ENCODE peak calls at places on chromosomes 13 and 19, in five cellular contexts. A is upper lobe of left lung, O is body of pancreas, X is type B pancreatic cell, D is GM20000. V is an unnamed sample.

GRCh38 chr13:113267642-113268405 is 29.2 kb upstream of the LAMP1 start:
- DNase-seq in A (no peak), O (no peak), X (no peak), D (no peak), V (no peak)

GRCh38 chr19:34707661-34708060 is 26.4 kb upstream of the ZNF181 start:
- DNase-seq in A (no peak), O (peak), X (no peak), D (no peak), V (no peak)

GRCh38 chr19:50979758-50980157 is 4.0 kb downstream of the KLK7 start:
- DNase-seq in A (no peak), O (no peak), X (no peak), D (no peak), V (no peak)

GRCh38 chr13:79659161-79659560 is 178.2 kb downstream of the NDFIP2 start:
- DNase-seq in A (no peak), O (no peak), X (no peak), D (no peak), V (no peak)

GRCh38 chr13:43360911-43361605 is 337.7 kb downstream of the DNAJC15 start:
- DNase-seq in A (no peak), O (no peak), X (no peak), D (no peak), V (no peak)

GRCh38 chr13:103656329-103656728 is 590.1 kb upstream of the SLC10A2 start:
- DNase-seq in A (no peak), O (no peak), X (no peak), D (no peak), V (no peak)

GRCh38 chr19:55117063-55117635 is 288 bp downstream of the PPP1R12C start:
- DNase-seq in A (peak), O (no peak), X (no peak), D (no peak), V (no peak)

GRCh38 chr19:35033067-35034004 is 3.1 kb downstream of the SCN1B start:
- DNase-seq in A (no peak), O (no peak), X (no peak), D (no peak), V (no peak)

GRCh38 chr19:41408256-41408655 is 10.6 kb downstream of the BCKDHA start:
- DNase-seq in A (peak), O (no peak), X (no peak), D (no peak), V (no peak)
- TF ChIP-seq CTCF in A (no peak), O (no peak), X (no peak), D (no peak), V (no peak)

DNA sequence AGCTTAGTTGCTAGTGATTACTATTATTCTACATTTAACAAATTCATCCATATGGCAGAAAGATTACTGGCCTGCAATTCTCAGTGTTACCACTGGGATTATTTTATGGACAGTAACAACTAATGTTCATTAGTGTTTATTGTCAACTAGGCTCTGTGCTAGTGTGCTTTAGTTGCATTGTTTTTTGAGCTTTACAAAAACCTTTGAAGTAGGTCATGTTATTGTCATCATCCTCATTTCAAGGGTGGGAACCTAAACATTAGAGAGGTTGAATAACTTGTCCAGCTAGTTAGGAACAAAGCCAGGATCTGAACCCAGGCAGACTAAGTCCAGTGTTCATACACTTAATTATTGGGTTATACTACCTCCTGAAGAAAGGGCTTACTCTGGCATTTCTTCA is 27.8 kb upstream of the TDRD3 start:
- DNase-seq in A (no peak), O (no peak), X (no peak), D (no peak), V (no peak)
- TF ChIP-seq CTCF in A (peak), O (no peak), X (peak), D (no peak), V (peak)

GRCh38 chr13:107788464-107789165 is 426.7 kb downstream of the LIG4 start:
- DNase-seq in A (no peak), O (no peak), X (no peak), D (no peak), V (no peak)

GRCh38 chr13:107790360-107790759 is 425.0 kb downstream of the LIG4 start:
- DNase-seq in A (no peak), O (no peak), X (no peak), D (no peak), V (no peak)
- TF ChIP-seq CTCF in A (no peak), O (no peak), X (no peak), D (no peak), V (no peak)

DNA sequence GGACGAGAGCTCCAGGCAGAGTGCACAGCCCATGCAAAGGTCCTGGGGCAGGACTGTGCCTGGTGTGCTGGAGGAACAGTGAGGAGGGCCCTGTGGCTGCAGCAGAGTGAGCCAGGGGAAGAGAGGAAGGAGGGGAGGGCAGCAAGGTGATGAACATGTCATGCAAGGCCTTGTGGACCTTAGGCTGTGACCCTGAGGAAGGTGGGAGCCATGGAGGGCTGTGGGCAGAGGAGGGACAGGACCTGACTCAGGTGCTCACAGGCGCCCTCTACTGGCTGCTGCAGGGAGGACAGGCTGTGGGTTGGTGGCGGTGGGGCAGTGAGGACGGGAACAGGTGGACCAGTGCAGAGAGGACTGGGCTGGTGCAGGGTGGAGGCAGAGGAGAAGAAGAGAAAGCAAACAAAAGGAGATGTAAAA is 170.3 kb downstream of the PTPRS start:
- DNase-seq in A (peak), O (no peak), X (no peak), D (no peak), V (peak)
- TF ChIP-seq CTCF in A (peak), O (no peak), X (peak), D (peak), V (peak)

GRCh38 chr13:27869436-27870090 is 50.2 kb upstream of the PDX1 start:
- DNase-seq in A (no peak), O (no peak), X (no peak), D (no peak), V (no peak)

DNA sequence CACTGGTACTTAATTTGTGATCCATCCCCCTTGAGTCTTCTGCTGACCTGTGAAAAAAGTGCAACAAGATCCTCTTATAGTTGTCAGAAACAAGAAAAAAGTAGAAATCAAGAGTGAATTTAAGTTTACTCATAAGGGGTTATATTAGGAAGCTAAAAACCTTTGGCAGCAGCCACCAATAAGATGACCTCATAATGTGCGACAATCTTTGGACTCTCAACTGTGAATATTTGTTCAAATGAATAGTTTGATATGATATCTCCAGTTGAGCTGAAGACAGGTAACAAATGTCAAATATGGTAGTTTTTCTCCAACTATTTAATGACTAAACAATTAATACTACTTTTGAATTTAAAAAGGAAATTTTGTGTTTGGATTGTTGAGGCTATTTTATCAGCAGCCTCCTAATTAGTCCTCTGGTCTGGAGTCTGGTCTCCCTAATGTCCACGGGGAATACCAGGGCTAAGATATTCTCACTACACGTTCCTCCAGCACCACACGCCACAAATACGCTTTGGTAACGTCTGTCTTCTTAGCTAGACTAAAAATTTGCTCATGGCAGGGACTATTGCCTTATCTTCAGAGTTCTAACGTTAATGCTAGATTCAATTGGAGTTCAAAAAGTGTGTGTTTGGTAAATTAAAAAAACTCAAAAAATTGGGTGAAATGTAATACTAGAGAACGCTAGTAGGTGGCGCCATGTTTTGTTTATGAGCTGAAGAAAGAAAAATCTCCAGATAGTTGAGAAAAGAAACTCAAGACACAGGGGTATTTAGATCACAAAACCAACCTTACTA is 51.0 kb upstream of the PDX1 start:
- DNase-seq in A (no peak), O (no peak), X (no peak), D (peak), V (no peak)
- TF ChIP-seq CTCF in A (peak), O (peak), X (peak), D (peak), V (peak)

GRCh38 chr19:19777692-19778091 is 43.9 kb downstream of the ZNF506 start:
- DNase-seq in A (no peak), O (no peak), X (no peak), D (no peak), V (no peak)
- TF ChIP-seq CTCF in A (no peak), O (no peak), X (no peak), D (no peak), V (no peak)

DNA sequence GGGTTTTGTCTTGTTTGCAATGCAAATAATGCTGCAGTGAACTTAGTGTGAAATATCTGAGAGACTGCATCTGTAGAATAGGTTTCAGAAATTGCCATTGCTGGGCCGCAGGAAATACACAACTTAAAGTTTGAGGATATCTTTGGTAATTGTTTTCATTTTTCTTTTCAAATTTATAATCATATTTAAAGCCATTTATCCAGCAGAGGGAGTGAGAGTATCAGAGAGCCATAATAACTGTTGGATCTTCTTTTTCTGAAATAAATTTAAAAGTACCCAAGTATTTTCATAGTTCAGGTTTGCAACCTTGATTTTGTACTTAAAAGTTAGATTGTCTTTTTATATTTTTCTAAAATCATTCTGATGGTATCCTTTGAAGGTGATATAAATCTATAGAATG is 99.4 kb downstream of the ZMYM2 start:
- DNase-seq in A (no peak), O (no peak), X (no peak), D (no peak), V (no peak)
- TF ChIP-seq CTCF in A (no peak), O (no peak), X (peak), D (no peak), V (peak)

GRCh38 chr19:52692431-52693008 is 42.3 kb downstream of the ZNF611 start:
- DNase-seq in A (no peak), O (no peak), X (no peak), D (no peak), V (no peak)

GRCh38 chr19:52691215-52691610 is 43.6 kb downstream of the ZNF611 start:
- DNase-seq in A (no peak), O (no peak), X (no peak), D (no peak), V (no peak)

GRCh38 chr19:52689804-52690394 is 44.9 kb downstream of the ZNF611 start:
- DNase-seq in A (peak), O (peak), X (peak), D (no peak), V (peak)

GRCh38 chr19:52691737-52692136 is 43.1 kb downstream of the ZNF611 start:
- DNase-seq in A (no peak), O (no peak), X (no peak), D (peak), V (no peak)

DNA sequence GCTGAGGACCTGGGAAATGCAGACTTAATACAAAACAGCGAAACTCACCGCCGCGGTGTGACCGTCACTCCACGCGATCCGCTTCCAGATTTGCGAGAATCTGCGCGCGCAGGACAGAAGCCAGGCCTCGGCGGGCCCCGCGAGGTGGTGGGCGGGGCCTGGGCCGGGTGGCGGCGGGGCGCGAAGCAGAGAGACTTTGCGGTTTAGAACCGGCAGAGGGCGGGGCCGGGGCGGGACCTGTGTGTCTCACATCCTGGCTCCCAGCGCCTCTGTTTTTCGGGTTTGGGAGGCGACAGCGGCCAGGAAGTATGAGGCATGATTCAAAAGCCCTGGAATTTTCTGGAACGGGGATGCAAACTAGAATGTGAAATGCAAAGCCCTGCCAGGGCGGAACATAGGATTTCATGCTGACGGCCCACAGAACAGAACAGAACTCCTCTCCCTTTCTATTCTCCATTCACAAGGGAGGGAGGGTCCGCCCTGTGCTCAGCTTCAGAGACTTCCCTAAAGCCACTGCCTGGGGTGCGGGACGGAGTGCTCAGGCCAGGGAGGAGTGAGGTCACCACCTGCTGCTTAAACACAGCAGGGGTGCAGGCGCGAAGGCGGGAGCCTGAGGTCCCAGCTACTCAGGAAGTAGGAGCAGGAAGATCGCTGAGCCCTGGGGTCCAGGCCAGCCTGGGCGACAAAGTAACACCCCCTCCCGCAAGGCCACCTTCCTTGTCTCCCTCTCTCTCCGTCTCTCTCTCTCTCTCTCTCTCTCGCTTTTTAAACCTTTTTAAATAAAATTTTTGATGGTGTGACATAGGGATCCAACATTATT is 44.2 kb downstream of the ZNF611 start:
- DNase-seq in A (peak), O (peak), X (peak), D (peak), V (peak)
- TF ChIP-seq CTCF in A (peak), O (no peak), X (peak), D (no peak), V (peak)

GRCh38 chr13:41061075-41061913 is at the start of gene WBP4:
- DNase-seq in A (peak), O (peak), X (peak), D (peak), V (peak)

GRCh38 chr13:41059466-41059865 is 1.8 kb upstream of the WBP4 start:
- DNase-seq in A (no peak), O (no peak), X (no peak), D (no peak), V (no peak)

GRCh38 chr13:41058229-41059070 is 2.9 kb upstream of the WBP4 start:
- DNase-seq in A (no peak), O (peak), X (no peak), D (no peak), V (no peak)

GRCh38 chr13:41060723-41061074 is 610 bp upstream of the WBP4 start:
- DNase-seq in A (peak), O (peak), X (peak), D (peak), V (peak)

GRCh38 chr13:41059896-41060722 is 1.2 kb upstream of the WBP4 start:
- DNase-seq in A (peak), O (peak), X (peak), D (peak), V (peak)
- TF ChIP-seq CTCF in A (no peak), O (no peak), X (peak), D (peak), V (peak)